ENCODE peak calls at places on chromosome 10, in four cellular contexts. A, U, W and B are unnamed samples.

GRCh38 chr10:55631071-55631654 is 729.9 kb downstream of the ZWINT start:
- DNase-seq in U (no peak), A (peak), W (no peak), B (peak)

GRCh38 chr10:34464000-34464399 is 351.1 kb downstream of the PARD3 start:
- DNase-seq in U (no peak), A (no peak), W (no peak), B (no peak)

GRCh38 chr10:109906346-109906745 is 17.0 kb downstream of the XPNPEP1 start:
- DNase-seq in U (no peak), A (no peak), W (no peak), B (no peak)

GRCh38 chr10:48369501-48369900 is 63.0 kb downstream of the MAPK8 start:
- DNase-seq in A (no peak), U (no peak), W (no peak), B (no peak)

GRCh38 chr10:37754538-37755323 is 102.7 kb downstream of the ZNF248 start:
- DNase-seq in A (peak), W (peak), U (no peak), B (peak)

GRCh38 chr10:101466016-101466912 is 112.3 kb downstream of the BTRC start:
- DNase-seq in W (no peak), U (no peak), A (no peak), B (no peak)

GRCh38 chr10:17453377-17454091 is 861 bp downstream of the ST8SIA6 start:
- DNase-seq in U (no peak), W (no peak), A (peak), B (peak)

GRCh38 chr10:43204943-43205671 is 61.8 kb downstream of the RASGEF1A start:
- DNase-seq in W (peak), U (peak), A (peak), B (peak)

GRCh38 chr10:77949167-77949566 is 22.6 kb upstream of the DLG5 start:
- DNase-seq in W (no peak), U (no peak), A (no peak), B (no peak)

GRCh38 chr10:101643546-101643945 is 51.4 kb downstream of the FBXW4 start:
- DNase-seq in W (no peak), A (no peak), U (no peak), B (no peak)

GRCh38 chr10:89522463-89522862 is 12.9 kb downstream of the SLC16A12 start:
- DNase-seq in U (no peak), A (no peak), W (no peak), B (no peak)

GRCh38 chr10:133445751-133446708 is 7.7 kb upstream of the SCART1 start:
- DNase-seq in W (no peak), U (no peak), A (no peak), B (no peak)

GRCh38 chr10:104253576-104254410 is 899 bp upstream of the GSTO1 start:
- DNase-seq in W (peak), U (no peak), A (no peak), B (no peak)

GRCh38 chr10:10489086-10489485 is 528.6 kb upstream of the CELF2 start:
- DNase-seq in A (no peak), U (no peak), W (no peak), B (no peak)

GRCh38 chr10:5071411-5072198 is 22.6 kb upstream of the AKR1C3 start:
- DNase-seq in A (peak), W (peak), U (no peak), B (no peak)

GRCh38 chr10:89565180-89565579 is 29.8 kb upstream of the SLC16A12 start:
- DNase-seq in U (no peak), A (no peak), W (no peak), B (no peak)

GRCh38 chr10:79079490-79080355 is 11.0 kb downstream of the ZMIZ1 start:
- DNase-seq in W (no peak), U (no peak), A (no peak), B (no peak)
- TF ChIP-seq TARDBP in W (no peak), U (no peak), A (no peak), B (no peak)

GRCh38 chr10:123043409-123043925 is 34.7 kb downstream of the ACADSB start:
- DNase-seq in U (peak), A (peak), W (peak), B (peak)
- TF ChIP-seq FOXM1 in U (no peak), A (no peak), W (no peak), B (no peak)

DNA sequence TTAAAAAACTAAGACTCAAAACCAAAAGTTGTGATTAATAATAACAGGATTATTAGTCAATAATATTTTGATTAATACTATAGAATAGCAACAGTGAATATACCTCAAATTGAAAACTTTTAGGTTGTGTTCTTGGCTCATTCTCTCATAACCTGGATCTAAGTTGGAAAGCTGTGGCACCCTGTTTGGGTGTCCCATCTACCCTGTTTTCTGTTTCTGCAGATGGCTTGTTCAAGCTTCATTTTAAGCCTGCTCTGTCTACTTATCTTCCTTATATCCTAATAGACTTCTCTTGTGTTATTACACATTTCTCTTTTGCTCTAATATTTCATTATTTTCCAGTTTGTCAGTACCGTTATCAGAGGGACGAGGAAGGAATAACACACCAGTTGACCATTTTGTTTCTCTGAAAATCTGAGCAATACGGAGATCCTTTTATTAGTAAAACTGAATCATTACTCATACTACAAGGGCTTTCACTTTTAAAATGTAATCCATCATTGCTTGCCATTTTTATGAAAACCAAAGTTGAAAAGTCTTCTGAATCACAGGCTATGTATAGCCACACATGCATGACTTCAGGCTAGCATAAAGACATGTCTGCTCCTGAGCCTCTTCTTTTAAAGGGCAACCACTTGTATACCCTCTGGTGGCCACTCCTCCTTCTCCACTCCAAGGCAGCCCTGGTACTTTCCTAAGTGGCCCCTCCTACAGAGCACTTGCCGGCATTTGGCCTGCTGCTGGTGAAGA is 22.3 kb downstream of the COX15 start:
- DNase-seq in W (no peak), U (peak), A (peak), B (no peak)
- TF ChIP-seq TARDBP in W (no peak), U (no peak), A (no peak), B (no peak)

GRCh38 chr10:118309911-118310310 is 32.2 kb downstream of the FAM204A start:
- DNase-seq in A (no peak), U (no peak), W (no peak), B (no peak)

GRCh38 chr10:118308664-118309063 is 33.5 kb downstream of the FAM204A start:
- DNase-seq in A (no peak), W (no peak), U (no peak), B (peak)

GRCh38 chr10:118311505-118311904 is 30.6 kb downstream of the FAM204A start:
- DNase-seq in U (no peak), A (no peak), W (no peak), B (no peak)

GRCh38 chr10:118307768-118308347 is 34.3 kb downstream of the FAM204A start:
- DNase-seq in U (no peak), W (no peak), A (no peak), B (no peak)

DNA sequence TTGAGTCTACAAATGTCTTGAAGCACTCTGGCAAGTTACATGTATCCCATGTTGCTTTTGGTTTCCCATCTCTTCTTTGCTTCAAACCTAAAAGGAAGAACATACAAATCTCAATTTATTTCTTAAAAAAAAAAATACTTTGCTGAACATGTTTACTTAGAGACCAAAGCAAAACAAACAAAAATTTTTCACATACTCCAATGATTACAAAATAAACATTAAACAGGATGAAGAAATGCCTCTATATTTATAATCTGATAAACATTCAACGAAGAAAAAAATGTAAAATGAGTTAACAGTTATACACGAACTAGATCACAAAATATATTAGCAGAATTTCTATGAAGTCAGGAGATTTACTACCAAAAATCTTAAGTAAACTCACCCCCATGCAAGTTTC is 31.3 kb downstream of the FAM204A start:
- DNase-seq in A (no peak), U (no peak), W (no peak), B (no peak)
- TF ChIP-seq FOXM1 in A (no peak), U (no peak), W (no peak), B (no peak)